ENCODE peak calls at places on chromosomes 3 and 15, in four cellular contexts. V is HepG2, T is transverse colon, S is heart left ventricle. I is an unnamed sample.

GRCh38 chr3:183149915-183150825 is 12.4 kb downstream of the LAMP3 start:
- DNase-seq in V (no peak), T (no peak), S (no peak), I (no peak)

GRCh38 chr3:25575001-25575400 is 89.7 kb downstream of the TOP2B start:
- DNase-seq in V (no peak), T (no peak), S (no peak), I (no peak)

GRCh38 chr15:77615472-77615871 is 17.2 kb downstream of the LINGO1 start:
- DNase-seq in V (no peak), T (no peak), S (no peak), I (no peak)

GRCh38 chr15:51736646-51737537 is 563 bp downstream of the LYSMD2 start:
- DNase-seq in V (no peak), T (peak), S (peak), I (peak)

GRCh38 chr3:45795509-45795881 is 841 bp downstream of the SLC6A20 start:
- DNase-seq in V (no peak), T (no peak), S (no peak), I (no peak)

GRCh38 chr3:9080165-9080564 is 116.9 kb upstream of the RAD18 start:
- DNase-seq in V (no peak), T (no peak), S (no peak), I (no peak)

GRCh38 chr3:101942356-101942755 is 93.0 kb downstream of the NFKBIZ start:
- DNase-seq in V (no peak), T (no peak), S (no peak), I (no peak)

GRCh38 chr3:87052499-87053260 is 61.7 kb upstream of the VGLL3 start:
- DNase-seq in V (no peak), T (no peak), S (no peak), I (no peak)

GRCh38 chr3:71207632-71208031 is 375.9 kb downstream of the FOXP1 start:
- DNase-seq in V (peak), T (no peak), S (no peak), I (no peak)

GRCh38 chr3:182392182-182392917 is 401.0 kb upstream of the ATP11B start:
- DNase-seq in V (no peak), T (no peak), S (no peak), I (no peak)

GRCh38 chr3:196989721-196990262 is 21.2 kb upstream of the PIGZ start:
- DNase-seq in V (peak), T (no peak), S (no peak), I (no peak)

GRCh38 chr3:17088017-17088416 is 203.3 kb downstream of the PLCL2 start:
- DNase-seq in V (no peak), T (no peak), S (no peak), I (peak)

GRCh38 chr3:25338158-25338725 is 89.8 kb upstream of the RARB start:
- DNase-seq in V (no peak), T (no peak), S (no peak), I (no peak)

GRCh38 chr3:31947671-31948091 is 33.4 kb downstream of the OSBPL10 start:
- DNase-seq in V (no peak), T (no peak), S (no peak), I (no peak)

GRCh38 chr3:31946484-31947081 is 34.5 kb downstream of the OSBPL10 start:
- DNase-seq in V (no peak), T (no peak), S (no peak), I (peak)

GRCh38 chr3:31948255-31948654 is 32.8 kb downstream of the OSBPL10 start:
- DNase-seq in V (no peak), T (no peak), S (no peak), I (no peak)

GRCh38 chr3:31943041-31943440 is 38.0 kb downstream of the OSBPL10 start:
- DNase-seq in V (no peak), T (no peak), S (no peak), I (no peak)

DNA sequence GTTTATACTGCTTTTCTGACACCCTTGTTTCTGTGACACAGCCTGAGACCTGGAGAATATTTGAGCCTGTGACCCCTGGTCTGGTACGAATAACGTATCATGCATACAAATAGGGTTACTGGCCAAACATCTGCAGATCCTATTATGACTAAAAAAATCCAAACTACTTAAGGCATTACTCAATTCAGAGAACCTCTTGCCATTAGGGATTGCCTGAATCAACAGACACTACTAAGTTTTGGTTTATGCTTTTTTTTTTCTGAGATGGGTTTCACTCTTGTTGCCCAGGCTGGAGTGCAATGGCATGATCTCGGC is 35.4 kb downstream of the OSBPL10 start:
- DNase-seq in V (no peak), T (no peak), S (no peak), I (no peak)
- H3K4me3 ChIP-seq in V (peak), T (no peak), S (no peak), I (peak)

GRCh38 chr15:89870688-89871288 is 23.0 kb downstream of the AP3S2 start:
- DNase-seq in V (no peak), T (no peak), S (no peak), I (no peak)

GRCh38 chr15:89860851-89861360 is 32.9 kb downstream of the AP3S2 start:
- DNase-seq in V (no peak), T (no peak), S (no peak), I (no peak)

GRCh38 chr15:89860446-89860845 is 33.3 kb downstream of the AP3S2 start:
- DNase-seq in V (no peak), T (no peak), S (no peak), I (no peak)

GRCh38 chr15:89863918-89864317 is 29.9 kb downstream of the AP3S2 start:
- DNase-seq in V (no peak), T (no peak), S (no peak), I (no peak)

DNA sequence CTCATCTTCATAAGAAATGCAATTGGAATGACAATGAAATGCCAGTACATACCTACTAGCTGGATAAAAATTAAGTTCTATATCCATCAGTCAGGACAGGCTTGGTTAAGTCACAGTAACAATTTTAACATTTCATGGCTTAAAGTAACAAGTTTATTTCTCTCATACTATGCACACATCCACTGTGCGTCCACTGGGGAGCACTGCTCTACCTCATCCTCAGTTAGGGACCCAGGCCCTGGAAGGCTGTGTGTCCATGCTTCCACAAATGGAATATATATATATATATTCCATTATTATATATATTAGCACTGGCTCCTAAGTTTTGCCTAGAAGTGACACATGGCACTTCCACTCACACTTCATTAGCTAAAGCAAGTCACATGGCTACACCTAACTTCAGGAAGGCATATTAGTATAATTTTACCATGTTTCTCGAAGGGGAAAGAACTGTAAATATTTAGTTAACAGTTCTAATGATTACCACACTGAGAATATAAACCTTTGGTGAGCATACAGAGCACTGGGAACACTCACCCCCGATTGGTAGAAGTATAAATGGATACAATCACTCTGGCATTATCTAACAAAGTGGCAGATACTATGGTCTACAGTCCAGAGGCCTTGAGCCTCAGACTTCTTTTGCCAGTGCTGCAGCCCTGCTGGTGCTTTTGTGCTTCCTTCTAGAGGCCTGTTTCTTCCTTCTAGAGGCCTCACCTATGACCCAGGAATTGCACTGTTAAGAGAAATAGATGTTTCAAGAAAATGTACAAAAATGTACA is 28.6 kb downstream of the AP3S2 start:
- DNase-seq in V (no peak), T (no peak), S (no peak), I (no peak)
- TF ChIP-seq CTCF in V (no peak), T (no peak), S (no peak), I (no peak)

GRCh38 chr3:53132347-53132746 is 2.1 kb upstream of the RFT1 start:
- DNase-seq in V (peak), T (peak), S (no peak), I (no peak)
- H3K27ac ChIP-seq in V (no peak), T (no peak), S (peak), I (peak)

DNA sequence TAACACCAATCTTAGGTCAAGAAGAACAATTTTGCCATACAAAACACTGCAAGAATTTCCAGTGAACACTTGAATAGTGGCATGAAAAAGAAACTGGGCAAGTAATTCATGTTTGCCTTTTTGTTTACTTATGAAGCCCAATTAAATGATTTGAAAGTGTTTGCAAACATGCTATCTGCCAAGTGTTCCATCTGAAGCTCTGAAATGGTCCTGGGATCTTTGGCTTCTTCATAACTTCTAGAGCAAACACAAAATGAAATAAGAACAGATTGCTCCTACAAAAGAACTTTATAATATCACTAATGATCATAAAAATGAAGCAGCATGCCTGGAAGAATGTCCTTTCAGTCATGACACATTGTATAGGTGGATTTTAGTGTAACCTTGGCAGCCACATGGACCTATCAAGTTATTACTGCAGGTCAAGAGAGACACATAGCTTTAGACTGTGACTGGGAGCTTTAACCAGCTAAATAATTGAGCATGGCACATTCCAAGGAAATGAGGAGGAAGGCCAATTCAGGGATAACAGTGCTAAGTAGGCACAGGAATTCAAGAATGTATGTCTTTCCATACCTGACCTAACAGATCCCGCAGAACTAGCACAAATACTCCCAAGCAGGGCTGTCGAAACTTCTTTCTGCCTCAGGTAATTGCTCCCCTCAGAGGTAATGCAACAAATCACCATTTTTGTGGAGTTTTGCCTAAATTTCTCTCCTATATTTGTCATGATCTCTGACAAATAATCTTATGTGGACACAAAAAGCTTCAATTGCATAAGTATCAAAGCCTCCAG is 144.6 kb downstream of the DUT start:
- DNase-seq in V (no peak), T (no peak), S (no peak), I (no peak)
- H3K4me3 ChIP-seq in V (no peak), T (no peak), S (no peak), I (no peak)

DNA sequence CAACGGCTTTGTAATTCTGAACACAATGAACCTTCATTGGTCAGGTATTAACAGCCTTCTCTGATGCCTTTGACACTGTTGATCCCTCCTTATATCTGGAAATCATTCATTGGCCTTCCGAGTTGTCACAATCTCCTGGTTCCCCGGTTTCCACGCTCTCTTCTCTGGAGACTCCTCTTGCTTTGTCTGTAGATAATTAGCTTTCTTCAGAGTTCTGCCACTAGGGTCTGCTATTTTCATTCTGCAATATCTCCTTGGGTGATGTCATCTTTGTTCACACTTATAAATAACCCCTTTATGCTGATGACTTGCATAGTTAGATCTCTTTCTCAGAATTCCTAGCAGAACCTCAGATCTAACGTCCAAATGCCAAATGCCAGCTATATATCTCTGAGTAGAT is 583.8 kb upstream of the ZNF717 start:
- DNase-seq in V (no peak), T (no peak), S (no peak), I (no peak)
- TF ChIP-seq CTCF in V (peak), T (no peak), S (no peak), I (no peak)

DNA sequence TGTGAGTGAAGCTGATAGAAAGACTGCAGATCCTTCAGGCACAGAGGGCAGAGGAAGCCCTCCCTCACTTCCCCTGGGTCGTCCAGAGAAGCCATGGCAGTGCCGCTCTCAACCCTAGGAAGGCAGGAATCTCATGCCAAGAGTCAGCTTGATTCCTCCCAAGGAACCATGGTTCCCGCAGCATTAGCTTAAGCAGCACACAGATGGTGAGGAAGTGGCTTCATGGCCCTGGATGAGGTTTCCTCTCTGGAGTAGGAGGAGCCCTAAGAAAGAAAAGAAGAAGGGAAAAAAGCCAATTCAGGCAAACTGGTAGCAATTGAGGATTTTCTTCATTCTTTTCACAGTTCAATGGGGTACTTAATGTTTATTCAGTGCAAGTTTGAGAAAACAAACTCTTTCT is 2.9 kb downstream of the RBSN start:
- DNase-seq in V (no peak), T (no peak), S (no peak), I (no peak)
- H3K27ac ChIP-seq in V (no peak), T (no peak), S (peak), I (no peak)

DNA sequence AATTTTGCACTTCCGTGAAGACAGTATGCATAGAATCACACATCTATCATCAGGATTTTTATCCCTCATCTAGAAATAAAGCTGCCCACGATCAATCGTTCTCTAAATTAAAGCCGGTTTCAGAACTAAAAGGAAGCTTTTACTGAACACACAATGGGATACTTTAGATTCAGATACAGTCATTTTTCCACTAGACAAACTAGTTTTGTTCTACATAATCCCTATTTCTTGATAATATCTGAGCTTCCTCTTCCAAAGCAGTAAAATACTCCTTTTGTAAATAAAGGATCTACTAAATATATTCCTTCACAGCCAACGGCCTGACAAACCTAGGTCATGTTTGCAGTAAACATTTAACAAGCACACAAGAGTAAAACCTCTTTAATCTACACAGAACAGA is 2.0 kb upstream of the GANC start:
- DNase-seq in V (no peak), T (no peak), S (no peak), I (no peak)
- H3K4me3 ChIP-seq in V (peak), T (no peak), S (no peak), I (peak)

GRCh38 chr15:61764981-61765380 is 295.3 kb downstream of the VPS13C start:
- DNase-seq in V (no peak), T (no peak), S (no peak), I (no peak)
- TF ChIP-seq CTCF in V (no peak), T (no peak), S (no peak), I (no peak)

I was measured in gastrocnemius medialis.